ENCODE peak calls at places on chromosomes 4 and X, in four cellular contexts. U, C, F and O are unnamed samples.

GRCh38 chrX:138925330-138925729 is 213.8 kb upstream of the FGF13 start:
- DNase-seq in F (no peak), C (no peak), U (peak; percentile 59), O (peak; percentile 27)

GRCh38 chrX:39576081-39576701 is 521.6 kb downstream of the BCOR start:
- DNase-seq in F (no peak), U (no peak), C (no peak), O (no peak)

GRCh38 chr4:64969081-64969480 is 559.8 kb upstream of the TECRL start:
- DNase-seq in C (no peak), F (no peak), U (no peak), O (no peak)

GRCh38 chrX:71996138-71996537 is 85.5 kb downstream of the NHSL2 start:
- DNase-seq in F (no peak), C (no peak), U (no peak), O (no peak)

GRCh38 chr4:57093816-57094481 is 16.2 kb downstream of the IGFBP7 start:
- DNase-seq in U (no peak), F (no peak), C (no peak), O (no peak)

GRCh38 chrX:53681661-53682060 is 4.9 kb downstream of the HUWE1 start:
- DNase-seq in F (no peak), U (no peak), C (no peak), O (peak; percentile 14)

GRCh38 chrX:140672840-140673731 is 36.5 kb upstream of the LINC00632 start:
- DNase-seq in U (no peak), F (no peak), C (no peak), O (no peak)

GRCh38 chr4:42995343-42995944 is 102.9 kb downstream of the GRXCR1 start:
- DNase-seq in U (peak; percentile 13), C (peak; percentile 2), F (no peak), O (peak; percentile 22)

GRCh38 chrX:63967541-63967940 is 182.5 kb upstream of the ARHGEF9 start:
- DNase-seq in U (no peak), F (no peak), C (no peak), O (no peak)

GRCh38 chrX:47992093-47992375 is 11.8 kb downstream of the ZNF182 start:
- DNase-seq in F (no peak), U (no peak), C (no peak), O (no peak)

GRCh38 chr4:52407545-52407944 is 251.6 kb downstream of the USP46 start:
- DNase-seq in C (peak; percentile 10), F (no peak), U (no peak), O (no peak)

GRCh38 chrX:118396113-118396512 is 50.2 kb downstream of the WDR44 start:
- DNase-seq in U (no peak), C (no peak), F (no peak), O (peak; percentile 39)

GRCh38 chr4:25486171-25486570 is 109.1 kb downstream of the ANAPC4 start:
- DNase-seq in F (no peak), U (no peak), C (peak; percentile 90), O (no peak)

GRCh38 chrX:13898084-13898483 is 81.2 kb upstream of the GPM6B start:
- DNase-seq in U (peak; percentile 10), C (no peak), F (peak; percentile 13), O (peak; percentile 22)

GRCh38 chr4:145482209-145483021 is 762 bp downstream of the SMAD1 start:
- DNase-seq in C (peak; percentile 79), U (no peak), F (peak; percentile 28), O (peak; percentile 86)

GRCh38 chr4:173243917-173244658 is 75.5 kb downstream of the GALNT7 start:
- DNase-seq in F (no peak), U (no peak), C (no peak), O (no peak)

GRCh38 chrX:103831803-103832544 is at the start of gene RAB9B:
- DNase-seq in U (peak; percentile 3), F (no peak), C (peak; percentile 41), O (peak; percentile 33)

GRCh38 chr4:7786517-7786916 is 153.1 kb downstream of the AFAP1 start:
- DNase-seq in U (no peak), C (no peak), F (no peak), O (no peak)
- TF ChIP-seq FOS in U (no peak), C (no peak), F (no peak), O (no peak)

GRCh38 chr4:41121906-41122305 is 92.4 kb downstream of the APBB2 start:
- DNase-seq in C (no peak), U (no peak), F (no peak), O (no peak)

GRCh38 chr4:41122309-41122708 is 92.0 kb downstream of the APBB2 start:
- DNase-seq in F (no peak), C (no peak), U (no peak), O (no peak)

GRCh38 chr4:41120297-41121217 is 93.8 kb downstream of the APBB2 start:
- DNase-seq in C (peak; percentile 78), U (no peak), F (no peak), O (peak; percentile 59)

GRCh38 chr4:41122775-41123174 is 91.6 kb downstream of the APBB2 start:
- DNase-seq in U (no peak), F (no peak), C (no peak), O (no peak)

GRCh38 chr4:41119867-41120295 is 94.5 kb downstream of the APBB2 start:
- DNase-seq in F (no peak), U (no peak), C (no peak), O (no peak)
- TF ChIP-seq FOS in F (no peak), U (no peak), C (no peak), O (no peak)

GRCh38 chrX:151174581-151175282 is 1.7 kb upstream of the GPR50 start:
- DNase-seq in F (no peak), C (no peak), U (peak; percentile 14), O (no peak)
- TF ChIP-seq FOS in F (no peak), C (no peak), U (no peak), O (no peak)

GRCh38 chr4:127406187-127406586 is 226.6 kb upstream of the INTU start:
- DNase-seq in U (no peak), C (no peak), F (no peak), O (no peak)

GRCh38 chr4:127403523-127404084 is 229.2 kb upstream of the INTU start:
- DNase-seq in C (no peak), U (no peak), F (no peak), O (no peak)

GRCh38 chr4:127400736-127401346 is 231.9 kb upstream of the INTU start:
- DNase-seq in U (peak; percentile 53), C (peak; percentile 68), F (peak; percentile 9), O (peak; percentile 83)
- TF ChIP-seq FOS in U (no peak), C (no peak), F (no peak), O (no peak)

GRCh38 chrX:42530027-42530426 is 247.9 kb downstream of the PPP1R2C start:
- DNase-seq in F (no peak), U (no peak), C (no peak), O (peak; percentile 28)

GRCh38 chrX:42519666-42520231 is 258.2 kb downstream of the PPP1R2C start:
- DNase-seq in F (no peak), U (peak; percentile 1), C (peak; percentile 4), O (peak; percentile 17)

GRCh38 chrX:42524374-42524773 is 253.6 kb downstream of the PPP1R2C start:
- DNase-seq in C (no peak), F (no peak), U (no peak), O (peak; percentile 1)
- TF ChIP-seq FOS in C (no peak), F (no peak), U (no peak), O (no peak)

GRCh38 chr4:16537926-16538325 is 311.7 kb upstream of the TAPT1 start:
- DNase-seq in F (no peak), U (no peak), C (no peak), O (no peak)
- TF ChIP-seq FOS in F (no peak), U (no peak), C (no peak), O (no peak)

DNA sequence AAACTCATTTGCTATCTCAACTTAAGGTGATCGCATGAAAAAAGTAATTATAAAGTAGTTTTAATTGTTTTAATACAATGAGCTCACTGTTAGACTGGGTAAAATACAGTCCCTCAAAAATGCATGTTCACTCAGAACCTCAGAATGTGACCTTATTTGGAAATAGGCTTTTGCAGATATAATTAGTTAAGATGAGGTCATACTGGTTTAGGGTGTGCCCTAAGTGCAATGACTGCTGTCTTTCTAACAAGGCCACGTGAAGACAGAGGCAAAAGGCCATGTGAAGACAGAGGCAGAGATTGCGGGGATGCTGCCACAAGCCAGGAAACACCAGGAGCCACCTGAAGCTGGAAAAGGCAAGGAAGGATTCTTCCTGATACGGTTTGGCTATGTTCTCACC is 262.1 kb downstream of the NKX6-1 start:
- DNase-seq in U (peak; percentile 5), C (no peak), F (no peak), O (no peak)
- TF ChIP-seq FOS in U (no peak), C (no peak), F (no peak), O (no peak)